ENCODE peak calls at places on chromosomes 5 and 9, in ten cellular contexts. H is OCI-LY7, L is breast epithelium, S is progenitor cell of endocrine pancreas, K is GM10248, W is choroid plexus epithelial cell, M is cardiac fibroblast, E is cardiac muscle cell, O is Calu3, U is bronchial epithelial cell. R is an unnamed sample.

GRCh38 chr5:176647030-176647869 is at the start of gene TSPAN17:
- DNase-seq in L (peak; percentile 100), O (peak; percentile 100), W (peak; percentile 99), H (peak; percentile 100), K (peak; percentile 100), S (peak; percentile 100), M (peak; percentile 100), E (peak; percentile 99), U (peak; percentile 93), R (peak; percentile 99)

GRCh38 chr9:122382901-122383850 is 12.4 kb downstream of the PTGS1 start:
- DNase-seq in U (peak; percentile 27), O (peak; percentile 26), W (peak; percentile 65), M (peak; percentile 93), L (no peak), H (no peak), S (no peak), E (peak; percentile 87), K (no peak), R (peak; percentile 34)

GRCh38 chr5:58241383-58241782 is 218.5 kb downstream of the PLK2 start:
- DNase-seq in M (peak; percentile 58), W (no peak), E (peak; percentile 47), L (no peak), S (no peak), H (no peak), U (peak; percentile 89), O (peak; percentile 11), K (no peak), R (no peak)

GRCh38 chr9:16360247-16360646 is 510.2 kb downstream of the BNC2 start:
- DNase-seq in M (no peak), O (no peak), W (no peak), S (no peak), L (no peak), U (no peak), H (no peak), K (no peak), E (no peak), R (no peak)

GRCh38 chr5:151670074-151670686 is 16.5 kb downstream of the SPARC start:
- DNase-seq in E (peak; percentile 81), W (peak; percentile 65), L (no peak), O (no peak), U (no peak), K (no peak), M (peak; percentile 73), H (no peak), S (no peak), R (peak; percentile 99)

GRCh38 chr9:32403567-32403966 is 19.1 kb downstream of the ACO1 start:
- DNase-seq in W (no peak), U (no peak), S (no peak), H (no peak), L (no peak), M (no peak), O (no peak), E (no peak), K (no peak), R (peak; percentile 63)

GRCh38 chr5:113156271-113156878 is 179.8 kb downstream of the DCP2 start:
- DNase-seq in W (no peak), O (no peak), U (no peak), K (no peak), M (no peak), S (no peak), E (no peak), L (no peak), H (no peak), R (peak; percentile 62)

GRCh38 chr5:169801324-169801777 is 164.3 kb downstream of the DOCK2 start:
- DNase-seq in U (peak; percentile 93), H (no peak), K (no peak), M (peak; percentile 45), S (no peak), L (no peak), W (peak; percentile 34), E (peak; percentile 52), O (peak; percentile 13), R (peak; percentile 55)

GRCh38 chr5:64502181-64502580 is 3.6 kb upstream of the RGS7BP start:
- DNase-seq in O (no peak), M (no peak), L (no peak), H (no peak), W (peak; percentile 12), U (no peak), K (no peak), S (no peak), E (no peak), R (no peak)

GRCh38 chr5:64505769-64506566 is at the start of gene RGS7BP:
- DNase-seq in M (peak; percentile 47), L (no peak), O (no peak), W (peak; percentile 53), K (no peak), U (peak; percentile 19), H (no peak), E (peak; percentile 62), S (peak; percentile 55), R (peak; percentile 14)

GRCh38 chr5:64509798-64510197 is 4.0 kb downstream of the RGS7BP start:
- DNase-seq in O (no peak), K (no peak), L (no peak), H (no peak), U (no peak), S (no peak), M (no peak), W (no peak), E (no peak), R (no peak)

DNA sequence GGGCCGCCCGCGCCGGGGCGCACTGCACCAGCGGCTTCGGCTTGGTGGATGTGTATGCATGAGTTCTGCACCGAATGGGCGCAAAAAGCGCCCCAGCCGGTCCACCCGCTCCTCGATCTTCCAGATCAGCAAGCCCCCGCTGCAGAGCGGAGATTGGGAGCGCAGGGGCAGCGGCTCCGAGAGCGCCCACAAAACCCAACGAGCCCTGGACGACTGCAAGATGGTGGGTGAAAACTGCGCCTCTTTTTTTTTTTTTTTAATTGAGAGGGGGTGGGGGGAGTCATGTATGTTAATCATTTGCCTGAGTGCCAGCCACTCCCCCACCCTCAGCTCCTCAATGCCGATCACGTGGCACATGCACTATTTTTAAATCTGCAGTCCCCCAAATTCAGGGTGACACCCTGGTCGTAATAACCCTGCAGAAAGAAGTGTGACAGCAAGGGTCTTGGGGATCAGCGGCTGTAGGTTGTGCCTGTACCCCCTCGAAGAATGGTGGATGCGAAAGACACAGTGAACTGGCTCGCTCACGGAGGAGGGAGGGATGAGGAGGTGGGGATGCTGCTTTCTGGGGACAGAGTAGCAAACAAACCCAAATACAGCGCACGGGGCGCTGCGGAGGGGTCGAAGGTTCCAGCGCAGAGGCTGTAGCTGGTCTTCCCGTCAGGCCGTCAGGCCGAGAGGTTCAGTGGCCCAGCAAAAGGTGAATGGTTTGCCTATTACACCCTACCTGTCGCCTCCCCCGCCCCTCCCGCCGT is 929 bp downstream of the RGS7BP start:
- DNase-seq in M (no peak), S (no peak), E (no peak), U (no peak), L (no peak), W (no peak), O (peak; percentile 51), K (no peak), H (no peak), R (no peak)
- TF ChIP-seq CTCF in M (no peak), S (peak; percentile 46), E (no peak), U (peak; percentile 42), L (no peak), W (no peak), O (no peak), K (no peak), H (no peak), R (no peak)

DNA sequence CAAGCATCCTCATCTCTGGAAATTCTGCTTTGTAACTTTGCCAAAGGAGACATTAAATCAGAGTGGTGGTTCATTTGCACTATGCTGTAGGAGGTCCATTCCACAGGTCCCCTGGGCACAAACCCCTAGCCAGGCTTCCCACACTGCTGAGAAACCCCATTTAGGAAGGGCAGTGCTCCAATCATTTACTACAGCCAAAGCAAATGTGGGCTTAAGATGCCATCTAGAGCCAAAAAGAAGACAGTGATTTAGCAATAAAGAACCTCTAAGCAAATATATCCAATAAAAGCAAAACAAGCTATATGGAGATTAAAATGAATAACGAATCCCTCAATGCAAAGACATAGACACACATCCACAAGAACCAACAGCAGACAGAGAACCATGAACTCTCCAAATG is 129.0 kb upstream of the ALDH1B1 start:
- DNase-seq in S (no peak), E (peak; percentile 74), U (peak; percentile 56), H (peak; percentile 26), K (no peak), O (peak; percentile 1), M (peak; percentile 60), W (peak; percentile 79), L (no peak), R (peak; percentile 37)
- TF ChIP-seq CTCF in S (peak; percentile 27), E (peak; percentile 55), U (peak; percentile 52), H (peak; percentile 72), K (peak; percentile 12), O (no peak), M (peak; percentile 31), W (peak; percentile 67), L (peak; percentile 28), R (peak; percentile 46)

GRCh38 chr9:116978155-116978554 is 291.1 kb downstream of the TRIM32 start:
- DNase-seq in S (no peak), W (no peak), H (no peak), K (no peak), L (no peak), O (no peak), U (peak; percentile 68), M (no peak), E (no peak), R (no peak)

GRCh38 chr9:116975119-116975518 is 288.0 kb downstream of the TRIM32 start:
- DNase-seq in U (no peak), M (no peak), K (no peak), S (no peak), E (no peak), O (no peak), W (no peak), H (no peak), L (no peak), R (no peak)

GRCh38 chr9:116980582-116980981 is 293.5 kb downstream of the TRIM32 start:
- DNase-seq in H (no peak), M (no peak), S (no peak), U (no peak), L (no peak), O (no peak), E (no peak), K (no peak), W (no peak), R (no peak)

GRCh38 chr9:116984111-116984510 is 297.0 kb downstream of the TRIM32 start:
- DNase-seq in L (no peak), U (no peak), M (no peak), H (no peak), W (no peak), E (no peak), K (no peak), O (no peak), S (no peak), R (no peak)

DNA sequence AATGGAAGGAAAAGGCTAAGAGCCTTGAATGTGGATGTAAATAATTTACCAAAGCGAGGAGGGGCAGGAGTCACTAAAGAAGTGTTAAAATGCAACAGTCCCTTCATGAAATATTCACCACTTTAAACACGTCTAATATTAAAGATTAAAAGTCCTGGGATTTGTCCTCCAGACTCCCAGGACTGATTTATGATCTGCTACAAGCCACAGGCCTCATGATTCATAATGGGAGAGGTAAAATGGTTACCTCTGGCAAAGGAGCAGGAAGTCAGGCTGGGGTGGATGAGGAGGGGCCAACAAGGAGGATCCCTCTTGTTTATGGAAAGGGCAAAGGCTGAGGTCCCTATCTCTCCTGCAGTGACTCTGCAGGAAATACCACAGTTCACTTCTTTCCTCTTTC is 292.4 kb downstream of the TRIM32 start:
- DNase-seq in L (no peak), O (no peak), M (no peak), E (no peak), W (no peak), K (no peak), U (peak; percentile 45), H (no peak), S (no peak), R (no peak)
- TF ChIP-seq CTCF in L (no peak), O (no peak), M (no peak), E (no peak), W (no peak), K (no peak), U (no peak), H (no peak), S (no peak), R (no peak)

GRCh38 chr5:129125819-129126218 is 31.3 kb downstream of the ISOC1 start:
- DNase-seq in O (no peak), W (no peak), M (no peak), K (peak; percentile 25), L (no peak), S (no peak), H (no peak), E (no peak), U (no peak), R (no peak)
- TF ChIP-seq CTCF in O (no peak), W (no peak), M (no peak), K (no peak), L (no peak), S (no peak), H (peak; percentile 30), E (no peak), U (no peak), R (no peak)